ENCODE peak calls at places on chromosomes 4 and X, in nine cellular contexts. W, H, X, R, S, G, T, Z and L are unnamed samples.

GRCh38 chrX:131675596-131676194 is 131.8 kb downstream of the OR13H1 start:
- DNase-seq in W (peak), H (peak), X (no peak), R (peak), S (peak), G (peak), T (no peak), Z (no peak), L (no peak)

GRCh38 chrX:124229374-124229773 is 103.1 kb upstream of the TEX13D start:
- DNase-seq in W (no peak), H (no peak), X (no peak), R (no peak), S (no peak), G (no peak), T (no peak), Z (no peak), L (no peak)

GRCh38 chr4:81715335-81715734 is 243.6 kb upstream of the RASGEF1B start:
- DNase-seq in W (no peak), H (no peak), X (no peak), R (no peak), S (no peak), G (no peak), T (no peak), Z (no peak), L (no peak)

GRCh38 chr4:40149960-40150385 is 46.9 kb upstream of the RHOH start:
- DNase-seq in W (peak), H (peak), X (peak), R (peak), S (peak), G (peak), T (peak), Z (peak), L (no peak)

GRCh38 chrX:96314974-96315373 is 369.7 kb upstream of the DIAPH2 start:
- DNase-seq in W (no peak), H (no peak), X (no peak), R (peak), S (peak), G (peak), T (no peak), Z (no peak), L (no peak)

GRCh38 chr4:20251061-20251795 is 477 bp upstream of the SLIT2 start:
- DNase-seq in W (no peak), H (no peak), X (no peak), R (no peak), S (peak), G (no peak), T (no peak), Z (no peak), L (no peak)

GRCh38 chr4:179313823-179314222 is 1871.6 kb upstream of the AGA start:
- DNase-seq in W (no peak), H (no peak), X (no peak), R (no peak), S (no peak), G (no peak), T (no peak), Z (no peak), L (no peak)

GRCh38 chr4:129239088-129239487 is 143.1 kb downstream of the C4orf33 start:
- DNase-seq in W (no peak), H (no peak), X (no peak), R (no peak), S (no peak), G (no peak), T (no peak), Z (no peak), L (no peak)

GRCh38 chrX:110992611-110993010 is 103.4 kb upstream of the PAK3 start:
- DNase-seq in W (peak), H (peak), X (no peak), R (peak), S (peak), G (peak), T (no peak), Z (no peak), L (no peak)

DNA sequence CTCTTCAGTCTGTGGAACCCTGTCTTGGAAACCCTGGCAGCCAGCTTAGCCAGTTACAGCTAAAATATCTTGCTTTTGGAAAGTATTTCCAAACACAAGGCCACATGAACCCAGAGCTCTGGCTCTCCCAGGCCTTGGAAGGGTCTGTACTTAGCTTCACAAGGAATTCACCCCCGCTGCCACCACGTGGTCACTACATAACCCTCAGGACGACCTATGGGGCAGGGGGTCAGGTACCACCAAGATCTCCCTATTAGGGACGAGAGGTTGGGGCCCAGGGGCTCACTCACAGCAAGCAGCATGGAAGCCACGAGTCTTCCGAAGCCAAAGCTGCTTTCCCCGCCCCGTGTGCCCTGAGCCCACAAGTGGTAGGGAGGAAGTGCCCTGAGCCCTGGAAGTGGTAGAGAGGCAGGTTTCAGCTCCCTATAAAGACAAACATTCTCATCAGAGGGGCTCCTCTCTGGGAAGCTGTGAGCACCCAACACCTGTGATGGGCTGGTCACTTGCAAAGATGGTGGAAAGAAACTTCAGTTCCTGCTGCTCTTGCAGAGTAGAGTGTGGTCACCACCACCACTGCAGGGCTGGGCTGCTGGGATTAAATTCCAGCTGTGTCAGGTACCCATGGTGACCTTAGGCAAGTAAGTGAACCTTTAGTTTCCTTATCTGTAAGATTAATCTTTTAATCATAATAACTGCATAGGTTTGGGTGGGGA is 4.7 kb upstream of the JAKMIP1 start:
- DNase-seq in W (no peak), H (no peak), X (no peak), R (no peak), S (no peak), G (no peak), T (no peak), Z (peak), L (no peak)
- H3K4me3 ChIP-seq in W (no peak), H (no peak), X (no peak), R (no peak), S (no peak), G (no peak), T (no peak), Z (no peak), L (no peak)

GRCh38 chr4:177583000-177583399 is 140.8 kb upstream of the AGA start:
- DNase-seq in W (no peak), H (no peak), X (no peak), R (peak), S (peak), G (peak), T (no peak), Z (no peak), L (no peak)

GRCh38 chr4:177574446-177574845 is 132.2 kb upstream of the AGA start:
- DNase-seq in W (no peak), H (no peak), X (no peak), R (peak), S (no peak), G (no peak), T (no peak), Z (no peak), L (no peak)

DNA sequence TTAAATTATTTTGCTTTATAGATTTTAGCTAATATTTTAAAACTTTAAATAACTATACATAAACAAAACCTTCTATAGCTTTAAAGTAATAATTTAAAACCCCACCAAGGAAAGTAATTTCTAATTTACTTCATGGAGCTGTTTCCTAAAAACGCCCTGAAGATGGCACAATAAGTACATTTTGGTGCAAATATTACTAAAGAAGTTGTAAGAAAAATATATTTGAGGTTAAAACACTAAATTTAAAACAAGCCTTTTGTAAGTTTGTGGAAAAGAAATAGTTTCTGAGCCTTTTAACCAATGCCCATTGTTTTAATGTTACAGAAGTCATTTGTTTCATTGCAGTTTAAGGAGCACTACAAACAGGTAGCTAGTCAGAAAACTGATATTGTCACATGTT is 137.4 kb upstream of the AGA start:
- DNase-seq in W (no peak), H (no peak), X (no peak), R (no peak), S (peak), G (no peak), T (no peak), Z (no peak), L (no peak)
- TF ChIP-seq CTCF in W (peak), H (no peak), X (no peak), R (no peak), S (peak), G (no peak), T (peak), Z (no peak), L (peak)

DNA sequence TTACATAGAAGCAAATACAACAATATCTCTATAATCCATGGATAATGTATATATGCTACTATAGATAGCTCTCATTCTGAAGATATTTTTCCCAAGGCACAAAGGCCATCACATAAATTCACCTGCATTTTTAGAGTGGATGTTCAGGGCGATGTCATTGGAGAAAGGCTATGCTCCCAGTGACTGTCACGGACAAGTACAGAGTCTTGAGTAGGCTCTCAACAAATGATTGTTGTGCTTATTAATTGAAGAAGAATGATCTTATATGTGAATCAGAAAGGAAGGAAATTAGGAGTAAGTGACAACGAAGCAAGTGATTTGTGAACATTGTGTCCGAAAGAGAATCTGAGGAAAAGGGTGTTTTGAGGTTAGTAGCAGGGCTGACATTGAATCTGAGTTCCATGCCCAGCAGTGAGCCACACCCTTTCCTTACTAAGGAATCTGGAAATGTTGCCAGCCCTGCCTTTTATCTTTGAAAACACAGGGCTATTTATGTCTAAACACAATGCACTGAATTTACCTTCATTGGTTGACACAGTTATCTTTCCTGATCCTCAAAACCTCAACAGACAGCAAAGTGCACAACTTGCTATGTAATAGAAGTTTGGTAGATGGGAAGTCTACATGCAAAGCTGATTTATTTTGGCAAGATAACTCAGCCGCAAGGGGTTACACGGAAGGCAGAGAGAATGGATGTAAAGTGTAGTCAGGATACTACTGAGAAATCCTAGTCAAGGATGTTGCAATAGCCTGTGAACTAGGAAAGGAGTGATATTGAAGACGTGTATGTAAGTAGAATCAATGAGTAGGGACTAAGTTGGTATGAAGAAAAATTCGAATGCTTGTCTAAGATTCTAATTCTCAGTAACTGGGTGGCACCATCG is 50.4 kb downstream of the SORBS2 start:
- DNase-seq in W (no peak), H (no peak), X (no peak), R (no peak), S (no peak), G (peak), T (no peak), Z (no peak), L (peak)
- H3K4me3 ChIP-seq in W (no peak), H (no peak), X (no peak), R (no peak), S (no peak), G (no peak), T (no peak), Z (no peak), L (no peak)

DNA sequence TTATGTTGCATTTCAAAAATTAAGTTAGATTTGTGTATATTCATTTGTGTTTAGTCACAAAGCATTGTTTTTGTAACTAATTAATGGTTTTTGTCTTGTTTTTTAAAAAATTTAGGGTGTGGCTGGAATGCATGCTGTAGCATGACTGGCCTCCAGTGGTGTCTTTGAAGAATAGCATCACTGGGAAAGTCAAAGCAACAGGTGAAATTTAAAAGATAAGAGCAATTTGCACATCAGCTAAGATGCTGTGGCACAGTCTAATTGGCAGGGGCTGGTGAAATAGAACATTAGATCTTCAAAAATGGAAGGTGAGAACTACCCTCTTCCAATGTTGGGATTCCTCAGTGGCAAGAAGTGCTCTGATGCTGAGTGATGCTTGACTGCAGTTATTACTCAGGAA is 45.3 kb downstream of the ANK2 start:
- DNase-seq in W (peak), H (no peak), X (no peak), R (peak), S (no peak), G (peak), T (no peak), Z (no peak), L (no peak)
- TF ChIP-seq CTCF in W (peak), H (peak), X (peak), R (peak), S (peak), G (peak), T (peak), Z (peak), L (peak)

GRCh38 chrX:3811331-3812311 is 98.2 kb upstream of the PRKX start:
- DNase-seq in W (peak), H (peak), X (no peak), R (peak), S (peak), G (peak), T (no peak), Z (no peak), L (no peak)
- H3K4me3 ChIP-seq in W (no peak), H (no peak), X (no peak), R (peak), S (no peak), G (no peak), T (no peak), Z (no peak), L (no peak)

GRCh38 chrX:41180194-41180902 is 95.1 kb downstream of the USP9X start:
- DNase-seq in W (peak), H (peak), X (no peak), R (peak), S (peak), G (peak), T (peak), Z (no peak), L (peak)
- TF ChIP-seq CTCF in W (peak), H (peak), X (peak), R (peak), S (peak), G (peak), T (peak), Z (peak), L (peak)